ENCODE peak calls at places on chromosome 16, in eight cellular contexts. One of them, this sample, is unnamed.

GRCh38 chr16:81937305-81938038 is 73.8 kb downstream of the SDR42E1 start:
- DNase-seq in MM.1S: no peak
- DNase-seq in cardiac muscle cell: no peak
- DNase-seq in body of pancreas: no peak
- DNase-seq in GM06990: no peak
- DNase-seq in OCI-LY7: no peak
- DNase-seq in kidney: no peak
- DNase-seq in brain microvascular endothelial cell: peak; percentile 50
- DNase-seq in this sample: peak; percentile 32

GRCh38 chr16:83040174-83040573 is 413.4 kb downstream of the CDH13 start:
- DNase-seq in MM.1S: no peak
- DNase-seq in cardiac muscle cell: no peak
- DNase-seq in body of pancreas: no peak
- DNase-seq in GM06990: no peak
- DNase-seq in OCI-LY7: no peak
- DNase-seq in kidney: no peak
- DNase-seq in brain microvascular endothelial cell: peak; percentile 36
- DNase-seq in this sample: peak; percentile 41

GRCh38 chr16:28090646-28091377 is 27.3 kb upstream of the GSG1L start:
- DNase-seq in MM.1S: no peak
- DNase-seq in cardiac muscle cell: no peak
- DNase-seq in body of pancreas: no peak
- DNase-seq in GM06990: no peak
- DNase-seq in OCI-LY7: no peak
- DNase-seq in kidney: peak; percentile 54
- DNase-seq in brain microvascular endothelial cell: peak; percentile 36
- DNase-seq in this sample: peak; percentile 28

GRCh38 chr16:561957-562938 is 2.1 kb downstream of the PRR35 start:
- DNase-seq in MM.1S: no peak
- DNase-seq in cardiac muscle cell: no peak
- DNase-seq in body of pancreas: no peak
- DNase-seq in GM06990: no peak
- DNase-seq in OCI-LY7: no peak
- DNase-seq in kidney: no peak
- DNase-seq in brain microvascular endothelial cell: no peak
- DNase-seq in this sample: no peak

GRCh38 chr16:13956635-13957196 is 36.8 kb downstream of the ERCC4 start:
- DNase-seq in MM.1S: no peak
- DNase-seq in cardiac muscle cell: no peak
- DNase-seq in body of pancreas: no peak
- DNase-seq in GM06990: peak; percentile 10
- DNase-seq in OCI-LY7: no peak
- DNase-seq in kidney: no peak
- DNase-seq in brain microvascular endothelial cell: no peak
- DNase-seq in this sample: no peak

GRCh38 chr16:51154271-51155171 is 3.5 kb upstream of the SALL1 start:
- DNase-seq in MM.1S: no peak
- DNase-seq in cardiac muscle cell: peak; percentile 26
- DNase-seq in body of pancreas: no peak
- DNase-seq in GM06990: no peak
- DNase-seq in OCI-LY7: no peak
- DNase-seq in kidney: peak; percentile 89
- DNase-seq in brain microvascular endothelial cell: no peak
- DNase-seq in this sample: no peak

GRCh38 chr16:35737076-35737475 is 2277.7 kb downstream of the TP53TG3F start:
- DNase-seq in MM.1S: no peak
- DNase-seq in cardiac muscle cell: no peak
- DNase-seq in body of pancreas: no peak
- DNase-seq in GM06990: no peak
- DNase-seq in OCI-LY7: no peak
- DNase-seq in kidney: no peak
- DNase-seq in brain microvascular endothelial cell: no peak
- DNase-seq in this sample: no peak

GRCh38 chr16:11198817-11199216 is 57.2 kb downstream of the SOCS1 start:
- DNase-seq in MM.1S: no peak
- DNase-seq in cardiac muscle cell: no peak
- DNase-seq in body of pancreas: no peak
- DNase-seq in GM06990: no peak
- DNase-seq in OCI-LY7: peak; percentile 14
- DNase-seq in kidney: no peak
- DNase-seq in brain microvascular endothelial cell: no peak
- DNase-seq in this sample: no peak

GRCh38 chr16:2713523-2713922 is 6.5 kb downstream of the PRSS27 start:
- DNase-seq in MM.1S: no peak
- DNase-seq in cardiac muscle cell: no peak
- DNase-seq in body of pancreas: no peak
- DNase-seq in GM06990: peak; percentile 8
- DNase-seq in OCI-LY7: no peak
- DNase-seq in kidney: no peak
- DNase-seq in brain microvascular endothelial cell: no peak
- DNase-seq in this sample: no peak

GRCh38 chr16:19722269-19722952 is 4.3 kb downstream of the IQCK start:
- DNase-seq in MM.1S: no peak
- DNase-seq in cardiac muscle cell: no peak
- DNase-seq in body of pancreas: no peak
- DNase-seq in GM06990: no peak
- DNase-seq in OCI-LY7: no peak
- DNase-seq in kidney: no peak
- DNase-seq in brain microvascular endothelial cell: no peak
- DNase-seq in this sample: no peak

GRCh38 chr16:35208001-35208935 is 1748.9 kb downstream of the TP53TG3F start:
- DNase-seq in MM.1S: no peak
- DNase-seq in cardiac muscle cell: no peak
- DNase-seq in body of pancreas: no peak
- DNase-seq in GM06990: no peak
- DNase-seq in OCI-LY7: no peak
- DNase-seq in kidney: peak; percentile 56
- DNase-seq in brain microvascular endothelial cell: no peak
- DNase-seq in this sample: no peak

GRCh38 chr16:31064882-31065461 is 9.1 kb downstream of the ZNF668 start:
- DNase-seq in MM.1S: no peak
- DNase-seq in cardiac muscle cell: no peak
- DNase-seq in body of pancreas: no peak
- DNase-seq in GM06990: no peak
- DNase-seq in OCI-LY7: no peak
- DNase-seq in kidney: no peak
- DNase-seq in brain microvascular endothelial cell: peak; percentile 95
- DNase-seq in this sample: peak; percentile 95

GRCh38 chr16:29916979-29917378 is 9.0 kb downstream of the KCTD13 start:
- DNase-seq in MM.1S: no peak
- DNase-seq in cardiac muscle cell: no peak
- DNase-seq in body of pancreas: no peak
- DNase-seq in GM06990: no peak
- DNase-seq in OCI-LY7: no peak
- DNase-seq in kidney: no peak
- DNase-seq in brain microvascular endothelial cell: no peak
- DNase-seq in this sample: no peak

GRCh38 chr16:81723098-81723723 is 55.9 kb upstream of the PLCG2 start:
- DNase-seq in MM.1S: peak; percentile 72
- DNase-seq in cardiac muscle cell: peak; percentile 90
- DNase-seq in body of pancreas: no peak
- DNase-seq in GM06990: peak; percentile 58
- DNase-seq in OCI-LY7: peak; percentile 90
- DNase-seq in kidney: peak; percentile 9
- DNase-seq in brain microvascular endothelial cell: peak; percentile 77
- DNase-seq in this sample: peak; percentile 94

GRCh38 chr16:85086347-85087291 is 25.7 kb downstream of the CIBAR2 start:
- DNase-seq in MM.1S: peak; percentile 52
- DNase-seq in cardiac muscle cell: peak; percentile 77
- DNase-seq in body of pancreas: peak; percentile 69
- DNase-seq in GM06990: peak; percentile 60
- DNase-seq in OCI-LY7: peak; percentile 76
- DNase-seq in kidney: peak; percentile 85
- DNase-seq in brain microvascular endothelial cell: peak; percentile 54
- DNase-seq in this sample: peak; percentile 54

GRCh38 chr16:19379838-19380237 is 37.8 kb upstream of the TMC5 start:
- DNase-seq in MM.1S: no peak
- DNase-seq in cardiac muscle cell: no peak
- DNase-seq in body of pancreas: no peak
- DNase-seq in GM06990: no peak
- DNase-seq in OCI-LY7: no peak
- DNase-seq in kidney: no peak
- DNase-seq in brain microvascular endothelial cell: no peak
- DNase-seq in this sample: no peak

GRCh38 chr16:268141-269053 is 7.3 kb downstream of the RGS11 start:
- DNase-seq in MM.1S: no peak
- DNase-seq in cardiac muscle cell: no peak
- DNase-seq in body of pancreas: peak; percentile 71
- DNase-seq in GM06990: peak; percentile 5
- DNase-seq in OCI-LY7: no peak
- DNase-seq in kidney: peak; percentile 61
- DNase-seq in brain microvascular endothelial cell: no peak
- DNase-seq in this sample: no peak

GRCh38 chr16:13110124-13110796 is 208.9 kb downstream of the SHISA9 start:
- DNase-seq in MM.1S: no peak
- DNase-seq in cardiac muscle cell: no peak
- DNase-seq in body of pancreas: peak; percentile 21
- DNase-seq in GM06990: no peak
- DNase-seq in OCI-LY7: no peak
- DNase-seq in kidney: peak; percentile 70
- DNase-seq in brain microvascular endothelial cell: no peak
- DNase-seq in this sample: peak; percentile 4

GRCh38 chr16:68985855-68986254 is 119.6 kb upstream of the HAS3 start:
- DNase-seq in MM.1S: no peak
- DNase-seq in cardiac muscle cell: no peak
- DNase-seq in body of pancreas: no peak
- DNase-seq in GM06990: no peak
- DNase-seq in OCI-LY7: no peak
- DNase-seq in kidney: no peak
- DNase-seq in brain microvascular endothelial cell: peak; percentile 50
- DNase-seq in this sample: peak; percentile 74

GRCh38 chr16:68382296-68382718 is 66.0 kb downstream of the SMPD3 start:
- DNase-seq in MM.1S: peak; percentile 54
- DNase-seq in cardiac muscle cell: no peak
- DNase-seq in body of pancreas: no peak
- DNase-seq in GM06990: no peak
- DNase-seq in OCI-LY7: peak; percentile 65
- DNase-seq in kidney: peak; percentile 60
- DNase-seq in brain microvascular endothelial cell: no peak
- DNase-seq in this sample: no peak

GRCh38 chr16:75305364-75306101 is 54.1 kb upstream of the BCAR1 start:
- DNase-seq in MM.1S: no peak
- DNase-seq in cardiac muscle cell: peak; percentile 26
- DNase-seq in body of pancreas: peak; percentile 85
- DNase-seq in GM06990: peak; percentile 39
- DNase-seq in OCI-LY7: no peak
- DNase-seq in kidney: peak; percentile 91
- DNase-seq in brain microvascular endothelial cell: peak; percentile 100
- DNase-seq in this sample: peak; percentile 100

GRCh38 chr16:24689128-24689527 is 40.3 kb upstream of the TNRC6A start:
- DNase-seq in MM.1S: no peak
- DNase-seq in cardiac muscle cell: peak; percentile 38
- DNase-seq in body of pancreas: no peak
- DNase-seq in GM06990: no peak
- DNase-seq in OCI-LY7: peak; percentile 20
- DNase-seq in kidney: no peak
- DNase-seq in brain microvascular endothelial cell: no peak
- DNase-seq in this sample: peak; percentile 81
- TF ChIP-seq CTCF in MM.1S: peak; percentile 18
- TF ChIP-seq CTCF in cardiac muscle cell: peak; percentile 82
- TF ChIP-seq CTCF in body of pancreas: peak; percentile 16
- TF ChIP-seq CTCF in GM06990: peak; percentile 60
- TF ChIP-seq CTCF in OCI-LY7: peak; percentile 70
- TF ChIP-seq CTCF in kidney: peak; percentile 50
- TF ChIP-seq CTCF in brain microvascular endothelial cell: peak; percentile 92
- TF ChIP-seq CTCF in this sample: peak; percentile 94

GRCh38 chr16:88939814-88940195 is 37.2 kb downstream of the CBFA2T3 start:
- DNase-seq in MM.1S: no peak
- DNase-seq in cardiac muscle cell: no peak
- DNase-seq in body of pancreas: no peak
- DNase-seq in GM06990: no peak
- DNase-seq in OCI-LY7: no peak
- DNase-seq in kidney: peak; percentile 85
- DNase-seq in brain microvascular endothelial cell: no peak
- DNase-seq in this sample: no peak
- H3K4me3 ChIP-seq in MM.1S: no peak overlapping the region
- H3K4me3 ChIP-seq in cardiac muscle cell: no peak overlapping the region
- H3K4me3 ChIP-seq in body of pancreas: peak overlapping the region; percentile 70
- H3K4me3 ChIP-seq in GM06990: peak overlapping the region; percentile 51
- H3K4me3 ChIP-seq in OCI-LY7: peak overlapping the region; percentile 60
- H3K4me3 ChIP-seq in kidney: no peak overlapping the region
- H3K4me3 ChIP-seq in brain microvascular endothelial cell: no peak overlapping the region
- H3K4me3 ChIP-seq in this sample: no peak overlapping the region

DNA sequence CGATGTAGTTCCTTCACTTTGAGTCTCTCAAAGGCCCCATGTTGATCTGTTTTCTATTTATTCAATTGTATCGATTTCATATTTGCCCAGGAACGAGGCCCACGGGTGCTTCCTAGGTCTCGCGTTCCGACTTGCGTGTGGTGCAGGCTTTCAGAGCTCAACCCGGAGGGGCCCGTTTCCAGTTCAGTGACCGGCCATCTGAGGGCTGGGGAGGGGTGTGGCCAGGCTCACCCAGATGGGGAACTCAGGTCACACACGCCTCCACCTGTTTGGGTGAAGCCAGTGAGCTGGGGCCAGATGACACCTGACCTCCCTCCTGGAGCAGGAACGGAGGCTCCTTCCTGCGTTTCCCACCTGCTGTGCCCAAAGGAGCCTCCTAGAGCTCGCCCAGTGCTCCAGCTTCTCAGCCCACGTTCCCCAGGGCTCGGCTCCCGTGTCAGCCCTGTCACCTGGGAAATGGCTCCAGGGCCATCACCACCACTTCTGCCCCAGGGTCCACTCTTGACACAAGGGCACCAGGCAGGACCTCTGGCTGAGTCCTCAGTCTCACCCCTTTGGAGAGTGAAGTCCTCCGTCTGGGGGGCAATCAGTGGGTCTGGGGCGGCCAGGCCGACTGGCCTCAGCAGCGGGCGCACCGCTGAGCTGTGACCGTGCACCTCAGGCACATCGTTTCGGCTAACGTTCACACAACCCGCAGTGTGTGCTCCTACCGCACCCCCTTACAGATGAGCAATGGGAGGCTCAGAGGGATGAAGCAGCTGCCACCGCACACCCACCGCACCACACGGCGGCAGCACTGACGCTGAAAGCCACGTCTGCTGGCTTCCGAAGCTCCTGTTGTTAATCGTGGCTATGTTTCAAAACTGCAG is 18.0 kb downstream of the FOXF1 start:
- DNase-seq in MM.1S: no peak
- DNase-seq in cardiac muscle cell: no peak
- DNase-seq in body of pancreas: no peak
- DNase-seq in GM06990: no peak
- DNase-seq in OCI-LY7: no peak
- DNase-seq in kidney: peak; percentile 59
- DNase-seq in brain microvascular endothelial cell: no peak
- DNase-seq in this sample: no peak
- TF ChIP-seq CTCF in MM.1S: no peak
- TF ChIP-seq CTCF in cardiac muscle cell: no peak
- TF ChIP-seq CTCF in body of pancreas: no peak
- TF ChIP-seq CTCF in GM06990: no peak
- TF ChIP-seq CTCF in OCI-LY7: no peak
- TF ChIP-seq CTCF in kidney: no peak
- TF ChIP-seq CTCF in brain microvascular endothelial cell: no peak
- TF ChIP-seq CTCF in this sample: no peak

DNA sequence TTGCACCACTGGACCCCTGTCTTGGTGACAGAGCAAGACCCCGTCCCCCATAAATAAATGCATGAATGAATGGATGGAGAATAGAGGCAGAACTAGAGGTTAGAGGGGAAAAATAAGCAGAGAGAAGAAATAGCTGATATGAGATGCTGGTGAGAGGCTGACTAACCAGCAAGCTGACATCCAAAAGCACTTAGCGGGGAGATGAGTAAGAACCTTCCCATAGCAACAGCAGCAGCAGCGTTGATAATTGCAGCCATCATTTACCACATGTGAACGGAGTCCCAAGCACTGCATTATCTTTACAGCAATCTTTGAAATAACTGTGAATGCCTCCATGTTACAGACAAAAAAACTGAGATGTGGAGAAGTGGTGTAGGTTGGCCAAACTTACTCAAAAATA is 777.3 kb upstream of the EEF2KMT start:
- DNase-seq in MM.1S: no peak
- DNase-seq in cardiac muscle cell: no peak
- DNase-seq in body of pancreas: no peak
- DNase-seq in GM06990: no peak
- DNase-seq in OCI-LY7: no peak
- DNase-seq in kidney: no peak
- DNase-seq in brain microvascular endothelial cell: no peak
- DNase-seq in this sample: no peak
- H3K4me3 ChIP-seq in MM.1S: no peak overlapping the region
- H3K4me3 ChIP-seq in cardiac muscle cell: no peak overlapping the region
- H3K4me3 ChIP-seq in body of pancreas: no peak overlapping the region
- H3K4me3 ChIP-seq in GM06990: no peak overlapping the region
- H3K4me3 ChIP-seq in OCI-LY7: no peak overlapping the region
- H3K4me3 ChIP-seq in kidney: no peak overlapping the region
- H3K4me3 ChIP-seq in brain microvascular endothelial cell: no peak overlapping the region
- H3K4me3 ChIP-seq in this sample: no peak overlapping the region